ENCODE peak calls at places on chromosomes 11 and 22, in six cellular contexts. P, Y, G, W, Z and O are unnamed samples.

GRCh38 chr22:12697441-12697840 is 2830.6 kb upstream of the OR11H1 start:
- DNase-seq in W (no peak), Z (no peak), G (no peak), P (no peak), Y (no peak), O (no peak)

GRCh38 chr11:8250446-8250845 is 13.2 kb downstream of the LMO1 start:
- DNase-seq in Y (no peak), G (no peak), Z (no peak), W (no peak), P (no peak), O (no peak)

GRCh38 chr11:118263694-118264567 is at the start of gene MPZL2:
- DNase-seq in P (no peak), W (peak), Z (no peak), Y (no peak), G (no peak), O (no peak)

GRCh38 chr11:130737866-130738431 is 178.3 kb downstream of the SNX19 start:
- DNase-seq in Z (no peak), G (no peak), Y (peak), P (no peak), W (no peak), O (no peak)

GRCh38 chr22:22944268-22944985 is 56.8 kb downstream of the IGLL5 start:
- DNase-seq in Z (no peak), G (no peak), P (no peak), W (no peak), Y (no peak), O (no peak)

GRCh38 chr11:47220401-47220821 is 5.6 kb downstream of the DDB2 start:
- DNase-seq in Z (no peak), G (no peak), Y (peak), W (peak), P (no peak), O (no peak)

GRCh38 chr11:66326261-66327111 is 9.6 kb upstream of the CD248 start:
- DNase-seq in Z (no peak), Y (no peak), P (no peak), W (no peak), G (no peak), O (no peak)

GRCh38 chr11:9399466-9399865 is 15.0 kb downstream of the IPO7 start:
- DNase-seq in Z (no peak), W (no peak), P (no peak), G (no peak), Y (peak), O (no peak)

GRCh38 chr11:36051235-36052072 is 107.6 kb downstream of the LDLRAD3 start:
- DNase-seq in G (no peak), P (no peak), Y (no peak), W (no peak), Z (no peak), O (no peak)

GRCh38 chr22:43515902-43516301 is 104.1 kb downstream of the MPPED1 start:
- DNase-seq in P (no peak), Y (no peak), Z (no peak), G (peak), W (no peak), O (peak)

GRCh38 chr11:37574361-37574760 is 976.3 kb upstream of the RAG2 start:
- DNase-seq in Z (no peak), G (no peak), P (no peak), W (no peak), Y (no peak), O (no peak)

GRCh38 chr11:77619576-77620198 is 17.9 kb downstream of the CLNS1A start:
- DNase-seq in G (no peak), Y (peak), P (peak), W (peak), Z (peak), O (peak)

GRCh38 chr11:101723371-101723770 is 139.6 kb upstream of the TRPC6 start:
- DNase-seq in Z (no peak), G (no peak), Y (no peak), P (no peak), W (no peak), O (no peak)

GRCh38 chr11:72643547-72643946 is 30.7 kb downstream of the PDE2A start:
- DNase-seq in G (no peak), Z (no peak), Y (no peak), W (no peak), P (peak), O (no peak)

GRCh38 chr11:65710424-65710823 is 1.6 kb upstream of the KAT5 start:
- DNase-seq in G (no peak), Y (no peak), W (no peak), P (no peak), Z (no peak), O (no peak)

GRCh38 chr11:123196060-123196714 is 1.1 kb upstream of the CLMP start:
- DNase-seq in G (no peak), W (no peak), P (no peak), Y (no peak), Z (no peak), O (no peak)

GRCh38 chr11:109851780-109852390 is 241.3 kb upstream of the ZC3H12C start:
- DNase-seq in G (no peak), W (no peak), P (no peak), Z (no peak), Y (peak), O (no peak)

GRCh38 chr11:130115218-130115617 is 44.4 kb upstream of the ST14 start:
- DNase-seq in G (no peak), W (no peak), P (no peak), Z (no peak), Y (peak), O (no peak)

GRCh38 chr11:3614742-3615171 is 27.0 kb downstream of the ART5 start:
- DNase-seq in P (no peak), W (no peak), Z (peak), Y (no peak), G (no peak), O (no peak)

GRCh38 chr11:45590743-45591142 is 74.7 kb downstream of the CHST1 start:
- DNase-seq in P (no peak), W (no peak), Y (no peak), Z (no peak), G (no peak), O (no peak)

GRCh38 chr22:22073769-22074561 is 91.4 kb upstream of the TOP3B start:
- DNase-seq in W (no peak), P (no peak), Z (no peak), G (no peak), Y (no peak), O (no peak)

GRCh38 chr11:68099474-68100405 is 21.4 kb downstream of the CHKA start:
- DNase-seq in Y (no peak), Z (peak), W (peak), G (no peak), P (no peak), O (no peak)

GRCh38 chr11:19592842-19593241 is 119.8 kb upstream of the NAV2 start:
- DNase-seq in P (no peak), W (peak), G (no peak), Z (no peak), Y (no peak), O (no peak)

GRCh38 chr11:97722065-97722464 is 1298.7 kb upstream of the CNTN5 start:
- DNase-seq in P (no peak), Z (no peak), G (no peak), Y (peak), W (peak), O (no peak)

GRCh38 chr11:28347351-28347750 is 239.2 kb downstream of the METTL15 start:
- DNase-seq in W (no peak), G (no peak), P (no peak), Z (no peak), Y (no peak), O (no peak)

GRCh38 chr11:70080763-70081162 is 2.6 kb downstream of the ANO1 start:
- DNase-seq in P (peak), Y (no peak), Z (no peak), W (no peak), G (peak), O (no peak)

GRCh38 chr11:84963240-84963639 is 663.9 kb downstream of the DLG2 start:
- DNase-seq in P (no peak), W (no peak), G (no peak), Z (no peak), Y (no peak), O (no peak)

GRCh38 chr11:8839957-8840945 is 70.7 kb upstream of the AKIP1 start:
- DNase-seq in G (no peak), Z (no peak), P (no peak), Y (peak), W (peak), O (no peak)

GRCh38 chr22:31229402-31230140 is 17.5 kb downstream of the LIMK2 start:
- DNase-seq in G (no peak), P (no peak), Y (peak), Z (no peak), W (no peak), O (no peak)

GRCh38 chr11:77473001-77473800 is 693 bp downstream of the PAK1 start:
- DNase-seq in G (peak), P (peak), Z (no peak), Y (no peak), W (no peak), O (peak)

GRCh38 chr11:125167954-125168821 is 3.6 kb downstream of the PKNOX2 start:
- DNase-seq in P (no peak), W (no peak), G (no peak), Y (peak), Z (no peak), O (no peak)

GRCh38 chr11:86447763-86448480 is 73.2 kb downstream of the CCDC81 start:
- DNase-seq in Z (no peak), P (no peak), W (no peak), Y (no peak), G (no peak), O (no peak)

GRCh38 chr22:29146101-29146560 is 59.6 kb upstream of the EMID1 start:
- DNase-seq in Z (no peak), Y (no peak), G (no peak), P (no peak), W (no peak), O (no peak)

GRCh38 chr22:29142116-29142515 is 63.6 kb upstream of the EMID1 start:
- DNase-seq in G (no peak), P (no peak), W (no peak), Z (no peak), Y (no peak), O (no peak)

GRCh38 chr22:29145321-29146072 is 60.2 kb upstream of the EMID1 start:
- DNase-seq in Z (no peak), W (no peak), P (no peak), Y (no peak), G (no peak), O (no peak)

GRCh38 chr22:29144786-29145160 is 60.9 kb upstream of the EMID1 start:
- DNase-seq in P (no peak), W (no peak), Z (no peak), G (no peak), Y (no peak), O (no peak)

DNA sequence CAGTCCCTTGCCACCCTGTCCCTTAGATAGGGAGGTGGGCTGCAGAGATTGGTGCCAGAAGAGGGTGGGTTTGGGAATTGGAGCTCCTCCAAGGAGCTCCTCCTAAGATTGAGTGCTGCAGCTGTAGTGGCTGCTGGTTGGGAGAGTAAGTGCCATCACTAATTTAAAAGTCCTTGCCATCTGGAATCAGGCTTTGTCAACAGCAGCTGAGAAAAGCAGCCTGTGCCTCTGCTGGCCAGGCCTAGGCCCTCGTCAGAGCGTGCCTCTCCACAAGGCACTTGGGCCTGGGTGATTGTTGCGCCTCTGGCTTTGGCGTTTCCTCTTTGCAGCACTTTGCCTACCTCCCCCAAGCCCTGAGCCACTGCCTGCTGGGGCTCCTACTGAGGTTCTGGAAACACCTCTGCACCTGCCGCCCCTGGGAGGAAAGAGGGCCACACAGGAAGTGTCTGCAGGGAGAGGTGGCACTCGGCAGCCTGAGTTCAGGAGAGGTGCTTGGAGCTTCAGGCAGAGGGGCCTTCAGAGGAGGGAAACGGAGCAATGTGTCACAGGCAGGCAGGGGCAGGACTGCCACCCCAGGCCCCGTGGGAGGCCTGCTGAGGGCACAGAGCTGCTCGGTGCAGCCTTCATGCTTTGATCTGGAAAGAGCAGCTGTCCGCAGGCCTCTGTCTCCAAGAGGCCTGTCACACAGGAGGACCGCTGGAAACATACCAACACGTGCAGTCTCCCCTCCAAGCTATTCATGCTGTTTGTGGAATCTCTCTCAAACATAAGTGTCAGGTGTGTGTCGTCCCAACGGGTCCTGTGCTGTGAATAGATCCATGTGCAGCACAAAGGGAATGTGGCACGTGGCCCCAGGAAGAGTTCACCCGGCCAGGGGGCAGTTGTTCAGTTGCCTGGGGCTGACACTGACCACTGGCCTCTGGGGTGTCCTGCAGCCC is 61.6 kb upstream of the EMID1 start:
- DNase-seq in Y (no peak), W (no peak), Z (no peak), P (no peak), G (no peak), O (no peak)
- TF ChIP-seq BHLHE40 in Y (no peak), W (no peak), Z (no peak), P (no peak), G (no peak), O (no peak)

GRCh38 chr11:63510360-63511130 is 4.7 kb downstream of the LGALS12 start:
- DNase-seq in Z (no peak), P (no peak), G (no peak), Y (no peak), W (no peak), O (no peak)
- TF ChIP-seq BHLHE40 in Z (no peak), P (no peak), G (no peak), Y (no peak), W (no peak), O (no peak)

DNA sequence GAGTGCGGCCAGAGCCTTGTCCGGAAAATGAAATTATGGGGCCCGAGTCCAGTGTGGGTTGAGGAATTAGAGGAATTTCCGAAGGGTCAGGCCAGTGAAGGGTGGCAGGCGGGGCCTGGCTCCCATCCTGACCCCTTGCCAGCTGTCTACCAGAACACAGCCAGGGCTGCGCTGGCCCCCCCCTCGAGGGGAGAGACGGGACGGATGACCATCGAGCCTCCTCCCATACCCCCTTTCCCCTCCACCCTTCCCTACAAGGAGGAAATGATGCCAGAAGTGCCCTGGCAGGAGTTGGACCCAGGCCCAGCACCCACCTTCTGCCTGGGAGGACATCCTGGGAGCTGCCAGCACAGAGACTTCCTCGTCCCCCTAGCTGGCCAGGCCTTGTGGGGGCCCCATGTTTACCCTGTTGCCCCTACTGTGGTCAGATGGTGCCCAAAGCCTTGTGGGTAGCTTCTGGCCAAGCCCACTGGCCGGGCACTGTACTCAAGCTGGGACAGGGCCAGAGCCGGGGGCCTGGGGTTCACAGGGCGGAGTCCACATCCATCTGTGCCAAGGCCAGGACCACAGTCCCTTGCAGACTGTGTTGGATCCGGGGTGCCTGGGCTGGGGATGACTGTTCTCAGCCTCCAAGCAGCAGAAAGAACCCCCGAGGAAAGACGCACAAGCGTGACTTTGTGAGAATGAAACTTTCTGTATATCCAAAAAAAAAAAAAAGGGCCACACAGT is 20.8 kb downstream of the ARVCF start:
- DNase-seq in Z (no peak), G (no peak), P (no peak), Y (no peak), W (no peak), O (no peak)
- TF ChIP-seq BHLHE40 in Z (no peak), G (no peak), P (no peak), Y (no peak), W (no peak), O (no peak)

GRCh38 chr22:20025401-20026203 is 4.7 kb downstream of the TANGO2 start:
- DNase-seq in G (peak), W (no peak), Z (no peak), Y (no peak), P (no peak), O (no peak)
- TF ChIP-seq BHLHE40 in G (peak), W (no peak), Z (no peak), Y (no peak), P (no peak), O (no peak)

DNA sequence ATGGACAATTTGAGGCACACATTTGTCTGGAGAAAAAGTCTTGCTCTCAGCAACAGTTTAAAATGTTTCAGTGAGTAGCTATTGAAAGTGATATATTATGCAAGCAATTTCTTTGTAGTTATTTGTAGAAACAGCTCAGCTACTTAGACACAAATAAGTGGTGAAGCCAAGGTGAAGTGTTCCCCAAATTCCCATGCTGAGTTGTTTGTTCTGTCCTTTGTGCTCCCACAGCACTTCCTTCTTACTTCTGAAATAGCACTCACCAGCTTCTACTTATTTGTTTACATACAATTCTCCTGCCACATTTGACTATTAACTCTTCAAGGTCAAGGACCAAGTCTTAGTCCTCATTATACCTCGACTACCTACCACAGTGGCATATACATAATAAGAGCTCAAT is 638.6 kb upstream of the LRRC4C start:
- DNase-seq in G (no peak), Y (no peak), P (no peak), Z (no peak), W (no peak), O (no peak)
- TF ChIP-seq BHLHE40 in G (no peak), Y (no peak), P (no peak), Z (no peak), W (no peak), O (no peak)

DNA sequence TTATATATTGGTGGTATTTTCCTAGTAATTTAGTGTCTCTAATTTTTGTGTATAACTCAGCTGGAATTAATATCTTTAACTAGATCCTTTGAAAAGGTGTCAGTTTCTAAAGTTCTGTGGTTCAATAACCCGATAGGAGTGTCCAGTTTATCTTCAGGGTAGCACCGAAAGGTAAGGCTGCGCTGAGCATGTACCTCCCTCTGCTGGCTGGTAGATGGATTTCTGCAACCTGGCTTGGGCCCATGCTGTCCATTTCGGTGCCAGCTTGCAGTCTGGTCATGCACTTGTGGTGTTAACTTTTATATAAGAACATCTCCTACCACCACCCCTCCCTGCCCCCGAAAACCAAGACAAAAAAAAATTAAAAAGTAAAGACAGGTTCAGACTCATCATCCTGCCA is 24.7 kb downstream of the EXT2 start:
- DNase-seq in Z (no peak), G (peak), Y (no peak), P (peak), W (no peak), O (peak)
- TF ChIP-seq BHLHE40 in Z (no peak), G (no peak), Y (no peak), P (no peak), W (no peak), O (no peak)

GRCh38 chr11:64314146-64314804 is 3.1 kb downstream of the TRMT112 start:
- DNase-seq in Z (no peak), G (no peak), P (no peak), W (no peak), Y (no peak), O (no peak)
- TF ChIP-seq BHLHE40 in Z (no peak), G (no peak), P (no peak), W (no peak), Y (no peak), O (no peak)